ENCODE peak calls at places on chromosomes 2 and 18, in six cellular contexts. One of them, this sample, is unnamed.

GRCh38 chr2:174606336-174606735 is 8.7 kb upstream of the WIPF1 start:
- DNase-seq in iPS-NIHi11: no peak
- DNase-seq in effector CD8-positive, alpha-beta T cell: no peak
- DNase-seq in Karpas-422: peak
- DNase-seq in aorta: no peak
- DNase-seq in stimulated activated CD8-positive, alpha-beta memory T cell treated with anti-CD3 and anti-CD28 coated beads, Interleukin-2, amount 100 ng/mL, for 48 hours: no peak
- DNase-seq in this sample: no peak

GRCh38 chr2:216519154-216519762 is 20.6 kb downstream of the RPL37A start:
- DNase-seq in aorta: no peak
- DNase-seq in iPS-NIHi11: peak
- DNase-seq in stimulated activated CD8-positive, alpha-beta memory T cell treated with anti-CD3 and anti-CD28 coated beads, Interleukin-2, amount 100 ng/mL, for 48 hours: no peak
- DNase-seq in Karpas-422: peak
- DNase-seq in effector CD8-positive, alpha-beta T cell: peak
- DNase-seq in this sample: peak

GRCh38 chr18:37309059-37309458 is 256.5 kb downstream of the CELF4 start:
- DNase-seq in Karpas-422: no peak
- DNase-seq in iPS-NIHi11: no peak
- DNase-seq in effector CD8-positive, alpha-beta T cell: no peak
- DNase-seq in aorta: no peak
- DNase-seq in stimulated activated CD8-positive, alpha-beta memory T cell treated with anti-CD3 and anti-CD28 coated beads, Interleukin-2, amount 100 ng/mL, for 48 hours: no peak
- DNase-seq in this sample: peak

GRCh38 chr2:197286805-197287595 is 23.6 kb downstream of the ANKRD44 start:
- DNase-seq in Karpas-422: peak
- DNase-seq in aorta: no peak
- DNase-seq in iPS-NIHi11: no peak
- DNase-seq in effector CD8-positive, alpha-beta T cell: no peak
- DNase-seq in stimulated activated CD8-positive, alpha-beta memory T cell treated with anti-CD3 and anti-CD28 coated beads, Interleukin-2, amount 100 ng/mL, for 48 hours: no peak
- DNase-seq in this sample: peak

GRCh38 chr18:75161629-75162028 is 47.3 kb downstream of the PTGR3 start:
- DNase-seq in iPS-NIHi11: no peak
- DNase-seq in stimulated activated CD8-positive, alpha-beta memory T cell treated with anti-CD3 and anti-CD28 coated beads, Interleukin-2, amount 100 ng/mL, for 48 hours: no peak
- DNase-seq in aorta: no peak
- DNase-seq in effector CD8-positive, alpha-beta T cell: peak
- DNase-seq in Karpas-422: peak
- DNase-seq in this sample: peak

GRCh38 chr2:159946326-159946992 is 116.0 kb downstream of the PLA2R1 start:
- DNase-seq in stimulated activated CD8-positive, alpha-beta memory T cell treated with anti-CD3 and anti-CD28 coated beads, Interleukin-2, amount 100 ng/mL, for 48 hours: no peak
- DNase-seq in iPS-NIHi11: no peak
- DNase-seq in Karpas-422: no peak
- DNase-seq in effector CD8-positive, alpha-beta T cell: no peak
- DNase-seq in aorta: no peak
- DNase-seq in this sample: no peak

GRCh38 chr2:101387151-101387807 is at the start of gene CREG2:
- DNase-seq in effector CD8-positive, alpha-beta T cell: peak
- DNase-seq in iPS-NIHi11: peak
- DNase-seq in Karpas-422: no peak
- DNase-seq in stimulated activated CD8-positive, alpha-beta memory T cell treated with anti-CD3 and anti-CD28 coated beads, Interleukin-2, amount 100 ng/mL, for 48 hours: peak
- DNase-seq in aorta: peak
- DNase-seq in this sample: peak

GRCh38 chr18:45954070-45954712 is 12.9 kb downstream of the EPG5 start:
- DNase-seq in iPS-NIHi11: no peak
- DNase-seq in stimulated activated CD8-positive, alpha-beta memory T cell treated with anti-CD3 and anti-CD28 coated beads, Interleukin-2, amount 100 ng/mL, for 48 hours: no peak
- DNase-seq in effector CD8-positive, alpha-beta T cell: no peak
- DNase-seq in Karpas-422: no peak
- DNase-seq in aorta: no peak
- DNase-seq in this sample: no peak

GRCh38 chr18:48820483-48821250 is 130.1 kb downstream of the SMAD7 start:
- DNase-seq in Karpas-422: peak
- DNase-seq in iPS-NIHi11: no peak
- DNase-seq in aorta: peak
- DNase-seq in effector CD8-positive, alpha-beta T cell: no peak
- DNase-seq in stimulated activated CD8-positive, alpha-beta memory T cell treated with anti-CD3 and anti-CD28 coated beads, Interleukin-2, amount 100 ng/mL, for 48 hours: peak
- DNase-seq in this sample: no peak

GRCh38 chr18:32714571-32715148 is 58.2 kb downstream of the KLHL14 start:
- DNase-seq in effector CD8-positive, alpha-beta T cell: no peak
- DNase-seq in Karpas-422: peak
- DNase-seq in iPS-NIHi11: peak
- DNase-seq in stimulated activated CD8-positive, alpha-beta memory T cell treated with anti-CD3 and anti-CD28 coated beads, Interleukin-2, amount 100 ng/mL, for 48 hours: no peak
- DNase-seq in aorta: no peak
- DNase-seq in this sample: peak

This sample was measured in HepG2.